ENCODE peak calls at places on chromosomes 6 and 20, in seven cellular contexts. One of them, this sample, is unnamed.

GRCh38 chr6:155001482-155001881 is 6.4 kb downstream of the TIAM2 start:
- DNase-seq in HepG2: peak
- DNase-seq in GM12878: no peak
- DNase-seq in HCT116: no peak
- DNase-seq in K562: no peak
- DNase-seq in SK-N-SH: no peak
- DNase-seq in H1: no peak
- DNase-seq in this sample: no peak

GRCh38 chr6:139545474-139546116 is 171.1 kb upstream of the CITED2 start:
- DNase-seq in HepG2: no peak
- DNase-seq in GM12878: no peak
- DNase-seq in HCT116: no peak
- DNase-seq in K562: no peak
- DNase-seq in SK-N-SH: no peak
- DNase-seq in H1: no peak
- DNase-seq in this sample: no peak

GRCh38 chr6:152720964-152721363 is 23.3 kb downstream of the MYCT1 start:
- DNase-seq in HepG2: no peak
- DNase-seq in GM12878: no peak
- DNase-seq in HCT116: peak
- DNase-seq in K562: no peak
- DNase-seq in SK-N-SH: no peak
- DNase-seq in H1: no peak
- DNase-seq in this sample: no peak

GRCh38 chr6:155150967-155151671 is 112.7 kb upstream of the CLDN20 start:
- DNase-seq in HepG2: no peak
- DNase-seq in GM12878: no peak
- DNase-seq in HCT116: no peak
- DNase-seq in K562: no peak
- DNase-seq in SK-N-SH: no peak
- DNase-seq in H1: no peak
- DNase-seq in this sample: no peak

GRCh38 chr20:10665791-10666190 is 8.0 kb downstream of the JAG1 start:
- DNase-seq in HepG2: no peak
- DNase-seq in GM12878: no peak
- DNase-seq in HCT116: no peak
- DNase-seq in K562: no peak
- DNase-seq in SK-N-SH: no peak
- DNase-seq in H1: no peak
- DNase-seq in this sample: no peak

GRCh38 chr6:156776470-156776840 is 723 bp upstream of the ARID1B start:
- DNase-seq in HepG2: peak
- DNase-seq in GM12878: no peak
- DNase-seq in HCT116: no peak
- DNase-seq in K562: no peak
- DNase-seq in SK-N-SH: peak
- DNase-seq in H1: no peak
- DNase-seq in this sample: no peak

GRCh38 chr20:59743767-59744485 is 139.6 kb downstream of the PHACTR3 start:
- DNase-seq in HepG2: no peak
- DNase-seq in GM12878: no peak
- DNase-seq in HCT116: peak
- DNase-seq in K562: no peak
- DNase-seq in SK-N-SH: no peak
- DNase-seq in H1: no peak
- DNase-seq in this sample: no peak

GRCh38 chr20:15887387-15887786 is 685.9 kb downstream of the KIF16B start:
- DNase-seq in HepG2: no peak
- DNase-seq in GM12878: no peak
- DNase-seq in HCT116: no peak
- DNase-seq in K562: no peak
- DNase-seq in SK-N-SH: no peak
- DNase-seq in H1: no peak
- DNase-seq in this sample: no peak

GRCh38 chr6:40185486-40185885 is 251.2 kb upstream of the MOCS1 start:
- DNase-seq in HepG2: no peak
- DNase-seq in GM12878: no peak
- DNase-seq in HCT116: no peak
- DNase-seq in K562: no peak
- DNase-seq in SK-N-SH: no peak
- DNase-seq in H1: no peak
- DNase-seq in this sample: no peak

GRCh38 chr6:123402052-123402451 is 234.7 kb downstream of the TRDN start:
- DNase-seq in HepG2: no peak
- DNase-seq in GM12878: no peak
- DNase-seq in HCT116: no peak
- DNase-seq in K562: no peak
- DNase-seq in SK-N-SH: no peak
- DNase-seq in H1: no peak
- DNase-seq in this sample: no peak

GRCh38 chr20:56628873-56629463 is at the start of gene TFAP2C:
- DNase-seq in HepG2: no peak
- DNase-seq in GM12878: no peak
- DNase-seq in HCT116: peak
- DNase-seq in K562: peak
- DNase-seq in SK-N-SH: peak
- DNase-seq in H1: no peak
- DNase-seq in this sample: no peak

GRCh38 chr6:133959667-133960368 is 6.8 kb downstream of the TBPL1 start:
- DNase-seq in HepG2: no peak
- DNase-seq in GM12878: no peak
- DNase-seq in HCT116: no peak
- DNase-seq in K562: peak
- DNase-seq in SK-N-SH: no peak
- DNase-seq in H1: no peak
- DNase-seq in this sample: no peak

GRCh38 chr6:168887621-168888020 is 366.0 kb downstream of the THBS2 start:
- DNase-seq in HepG2: no peak
- DNase-seq in GM12878: no peak
- DNase-seq in HCT116: no peak
- DNase-seq in K562: no peak
- DNase-seq in SK-N-SH: no peak
- DNase-seq in H1: no peak
- DNase-seq in this sample: no peak

GRCh38 chr20:4999788-5000187 is 1.5 kb downstream of the SLC23A2 start:
- DNase-seq in HepG2: no peak
- DNase-seq in GM12878: no peak
- DNase-seq in HCT116: no peak
- DNase-seq in K562: no peak
- DNase-seq in SK-N-SH: no peak
- DNase-seq in H1: no peak
- DNase-seq in this sample: no peak

GRCh38 chr6:11263185-11263817 is 30.8 kb upstream of the NEDD9 start:
- DNase-seq in HepG2: peak
- DNase-seq in GM12878: no peak
- DNase-seq in HCT116: no peak
- DNase-seq in K562: no peak
- DNase-seq in SK-N-SH: no peak
- DNase-seq in H1: no peak
- DNase-seq in this sample: peak

DNA sequence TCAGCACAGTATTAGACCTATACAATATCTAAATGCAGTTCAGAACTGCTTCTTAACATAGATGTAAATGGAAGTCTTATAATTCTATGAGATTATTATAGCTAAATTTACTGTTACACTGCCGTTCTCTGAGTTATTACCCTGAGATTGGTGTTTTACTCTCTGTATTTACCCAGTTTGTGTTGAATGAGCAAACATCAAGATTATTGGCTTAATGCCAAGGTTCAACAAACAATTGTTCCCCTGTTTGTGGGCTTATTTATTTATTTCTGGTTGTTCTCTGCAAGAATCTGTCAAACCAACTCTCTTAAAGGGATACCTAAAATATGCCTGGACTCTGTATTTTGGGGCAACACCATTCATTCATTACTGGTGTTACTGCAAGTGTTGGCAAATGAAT is 5.2 kb upstream of the STMND1 start:
- DNase-seq in HepG2: peak
- DNase-seq in GM12878: no peak
- DNase-seq in HCT116: no peak
- DNase-seq in K562: no peak
- DNase-seq in SK-N-SH: no peak
- DNase-seq in H1: no peak
- DNase-seq in this sample: no peak
- TF ChIP-seq YY1 in HepG2: no peak
- TF ChIP-seq YY1 in GM12878: no peak
- TF ChIP-seq YY1 in HCT116: no peak
- TF ChIP-seq YY1 in K562: no peak
- TF ChIP-seq YY1 in SK-N-SH: no peak
- TF ChIP-seq YY1 in H1: no peak
- TF ChIP-seq YY1 in this sample: no peak

DNA sequence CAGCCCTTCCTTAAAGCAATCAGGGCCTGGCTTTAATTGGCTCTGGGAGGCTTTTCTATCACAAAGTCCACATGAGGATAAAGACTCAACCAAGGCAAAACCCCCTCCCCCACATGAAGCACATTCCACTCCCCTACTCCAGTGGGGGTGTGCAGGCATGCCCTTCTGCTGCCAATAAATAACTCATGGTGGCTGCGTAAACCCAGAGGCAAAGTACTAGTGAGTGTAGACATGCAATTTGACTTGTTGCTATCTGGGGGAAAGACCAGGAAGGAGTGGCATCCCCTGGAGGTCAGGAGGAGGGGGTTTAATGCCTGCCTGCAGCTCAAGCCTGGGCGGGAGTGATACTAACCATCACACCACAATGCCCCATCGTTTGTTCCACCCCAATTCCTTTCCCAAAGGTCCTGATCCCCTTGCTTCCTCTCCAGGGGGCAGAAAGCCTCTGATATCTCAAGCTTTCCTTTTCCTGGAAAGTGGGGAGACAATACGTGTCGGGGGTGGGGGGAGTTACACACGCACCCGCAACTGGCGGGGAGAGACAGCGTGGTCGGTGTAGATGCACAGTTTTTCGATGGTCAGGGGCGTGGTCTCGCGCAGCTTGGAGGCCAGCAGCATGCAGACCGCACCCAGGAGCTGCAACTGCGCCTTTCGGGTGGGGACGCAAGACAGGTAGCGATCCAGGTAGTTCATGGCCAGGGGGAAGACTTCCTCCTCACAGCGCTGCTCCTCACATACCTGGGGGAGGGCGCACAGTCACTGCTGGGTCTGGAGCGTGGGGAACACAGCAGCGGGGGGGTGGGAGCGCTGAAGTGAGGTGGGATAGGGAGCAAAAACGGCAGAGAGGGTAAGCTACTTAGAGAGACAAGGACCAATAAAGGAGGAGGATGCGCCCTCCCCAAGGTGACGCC is 1.5 kb downstream of the CCND3 start:
- DNase-seq in HepG2: no peak
- DNase-seq in GM12878: no peak
- DNase-seq in HCT116: no peak
- DNase-seq in K562: peak
- DNase-seq in SK-N-SH: no peak
- DNase-seq in H1: no peak
- DNase-seq in this sample: no peak
- H3K9ac ChIP-seq in HepG2: peak
- H3K9ac ChIP-seq in GM12878: peak
- H3K9ac ChIP-seq in HCT116: peak
- H3K9ac ChIP-seq in K562: peak
- H3K9ac ChIP-seq in SK-N-SH: peak
- H3K9ac ChIP-seq in H1: peak
- H3K9ac ChIP-seq in this sample: peak

DNA sequence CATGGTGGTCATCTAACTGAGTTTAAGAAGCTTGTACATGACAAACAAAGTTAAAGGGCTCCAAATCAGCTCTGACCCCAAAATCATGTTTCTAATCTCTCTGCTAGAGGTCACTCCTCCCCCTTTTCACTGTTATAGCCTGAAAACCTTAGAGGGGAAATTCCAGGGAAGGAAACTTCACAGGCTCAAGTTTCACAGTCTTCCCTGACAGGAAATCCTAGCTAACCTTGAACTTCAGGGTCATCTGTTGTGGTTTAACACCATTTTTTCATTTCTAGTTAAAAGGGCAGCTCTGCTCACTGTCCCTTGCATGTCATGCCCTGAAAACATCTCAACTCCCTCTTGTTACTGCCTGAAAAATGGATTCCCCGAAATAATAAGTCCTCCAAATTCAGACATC is 104.4 kb upstream of the BMP2 start:
- DNase-seq in HepG2: no peak
- DNase-seq in GM12878: no peak
- DNase-seq in HCT116: no peak
- DNase-seq in K562: no peak
- DNase-seq in SK-N-SH: no peak
- DNase-seq in H1: no peak
- DNase-seq in this sample: peak
- TF ChIP-seq YY1 in HepG2: no peak
- TF ChIP-seq YY1 in GM12878: no peak
- TF ChIP-seq YY1 in HCT116: no peak
- TF ChIP-seq YY1 in K562: no peak
- TF ChIP-seq YY1 in SK-N-SH: no peak
- TF ChIP-seq YY1 in H1: no peak
- TF ChIP-seq YY1 in this sample: no peak

GRCh38 chr20:17934141-17934862 is 34.3 kb downstream of the SNX5 start:
- DNase-seq in HepG2: no peak
- DNase-seq in GM12878: no peak
- DNase-seq in HCT116: no peak
- DNase-seq in K562: no peak
- DNase-seq in SK-N-SH: no peak
- DNase-seq in H1: no peak
- DNase-seq in this sample: no peak
- H3K9ac ChIP-seq in HepG2: no peak
- H3K9ac ChIP-seq in GM12878: no peak
- H3K9ac ChIP-seq in HCT116: no peak
- H3K9ac ChIP-seq in K562: no peak
- H3K9ac ChIP-seq in SK-N-SH: no peak
- H3K9ac ChIP-seq in H1: no peak
- H3K9ac ChIP-seq in this sample: peak

GRCh38 chr20:35539756-35540212 is 2.1 kb upstream of the ERGIC3 start:
- DNase-seq in HepG2: peak
- DNase-seq in GM12878: peak
- DNase-seq in HCT116: no peak
- DNase-seq in K562: no peak
- DNase-seq in SK-N-SH: no peak
- DNase-seq in H1: no peak
- DNase-seq in this sample: no peak
- TF ChIP-seq YY1 in HepG2: no peak
- TF ChIP-seq YY1 in GM12878: no peak
- TF ChIP-seq YY1 in HCT116: no peak
- TF ChIP-seq YY1 in K562: no peak
- TF ChIP-seq YY1 in SK-N-SH: no peak
- TF ChIP-seq YY1 in H1: no peak
- TF ChIP-seq YY1 in this sample: no peak

GRCh38 chr20:48612335-48612734 is 215.5 kb downstream of the PREX1 start:
- DNase-seq in HepG2: no peak
- DNase-seq in GM12878: no peak
- DNase-seq in HCT116: no peak
- DNase-seq in K562: no peak
- DNase-seq in SK-N-SH: no peak
- DNase-seq in H1: no peak
- DNase-seq in this sample: no peak
- H3K9ac ChIP-seq in HepG2: no peak
- H3K9ac ChIP-seq in GM12878: no peak
- H3K9ac ChIP-seq in HCT116: no peak
- H3K9ac ChIP-seq in K562: no peak
- H3K9ac ChIP-seq in SK-N-SH: no peak
- H3K9ac ChIP-seq in H1: no peak
- H3K9ac ChIP-seq in this sample: no peak

DNA sequence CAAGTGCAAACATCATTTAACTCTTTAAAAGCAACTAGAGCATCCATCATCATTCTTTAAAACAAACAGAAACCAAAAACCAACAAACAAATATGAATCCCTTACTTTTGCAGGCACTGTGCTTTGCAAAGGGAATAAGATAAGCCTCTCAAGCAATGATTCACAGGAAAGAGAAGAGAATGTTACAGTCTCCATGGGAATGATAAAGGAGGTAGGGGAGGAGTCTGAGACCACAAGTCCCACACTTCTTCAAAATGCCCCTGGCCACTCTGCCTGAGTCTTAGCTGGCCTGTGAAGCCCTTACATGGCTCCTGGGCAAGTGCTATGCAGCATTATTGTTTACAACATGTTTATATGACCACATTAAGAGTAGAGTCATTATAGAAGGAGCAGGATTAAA is 257.7 kb upstream of the MARCKS start:
- DNase-seq in HepG2: no peak
- DNase-seq in GM12878: no peak
- DNase-seq in HCT116: no peak
- DNase-seq in K562: no peak
- DNase-seq in SK-N-SH: no peak
- DNase-seq in H1: no peak
- DNase-seq in this sample: no peak
- TF ChIP-seq YY1 in HepG2: no peak
- TF ChIP-seq YY1 in GM12878: no peak
- TF ChIP-seq YY1 in HCT116: no peak
- TF ChIP-seq YY1 in K562: no peak
- TF ChIP-seq YY1 in SK-N-SH: no peak
- TF ChIP-seq YY1 in H1: no peak
- TF ChIP-seq YY1 in this sample: no peak

This sample was measured in NT2/D1.